ENCODE peak calls at places on chromosomes 5 and 9, in six cellular contexts. H is tibial nerve; J is GM23248; B is RWPE2; D is CD4-positive, alpha-beta T cell; A is tibial artery. W is an unnamed sample. For H3K9me3 and H3K27me3, the result is how much of the 10 kb centered on the place peaks cover.

GRCh38 chr5:57407391-57407790 is 75.2 kb downstream of the ACTBL2 start:
- DNase-seq in A (no peak), B (no peak), D (no peak), J (no peak), H (no peak), W (no peak)

GRCh38 chr5:74516217-74516636 is 124.3 kb downstream of the ENC1 start:
- DNase-seq in J (peak), B (no peak), H (no peak), D (no peak), A (no peak), W (no peak)

GRCh38 chr9:134545213-134546211 is 96.1 kb upstream of the COL5A1 start:
- DNase-seq in A (no peak), J (peak), D (no peak), B (no peak), H (no peak), W (no peak)

GRCh38 chr5:54651482-54652076 is 134.0 kb downstream of the SNX18 start:
- DNase-seq in J (peak), D (no peak), H (peak), B (peak), A (peak), W (peak)

GRCh38 chr5:79255786-79256557 is 20.0 kb downstream of the JMY start:
- DNase-seq in H (no peak), J (peak), A (no peak), D (no peak), B (no peak), W (no peak)

GRCh38 chr5:168651654-168652053 is 72.5 kb upstream of the PANK3 start:
- DNase-seq in J (peak), B (no peak), D (no peak), A (no peak), H (peak), W (no peak)

GRCh38 chr5:7856855-7857254 is 5.9 kb upstream of the CFAP90 start:
- DNase-seq in B (no peak), A (no peak), H (no peak), D (peak), J (peak), W (no peak)

GRCh38 chr9:14099737-14100136 is 214.2 kb downstream of the NFIB start:
- DNase-seq in H (no peak), A (no peak), B (no peak), D (no peak), J (no peak), W (no peak)

GRCh38 chr5:143979044-143979690 is 167.2 kb downstream of the HMHB1 start:
- DNase-seq in D (no peak), J (peak), H (no peak), B (no peak), A (no peak), W (no peak)

GRCh38 chr5:143105216-143105905 is 298.1 kb downstream of the NR3C1 start:
- DNase-seq in A (no peak), J (no peak), B (no peak), H (no peak), D (no peak), W (no peak)

GRCh38 chr5:6585168-6585567 is 47.7 kb downstream of the NSUN2 start:
- DNase-seq in J (no peak), A (no peak), B (no peak), H (no peak), D (no peak), W (no peak)

GRCh38 chr5:123545506-123545905 is 33.5 kb downstream of the CSNK1G3 start:
- DNase-seq in D (no peak), B (no peak), H (no peak), A (no peak), J (peak), W (no peak)

GRCh38 chr9:129775443-129775842 is 22.6 kb upstream of the PTGES start:
- DNase-seq in A (no peak), B (no peak), J (peak), H (no peak), D (no peak), W (no peak)

GRCh38 chr5:145062280-145062679 is 772.9 kb downstream of the PRELID2 start:
- DNase-seq in A (no peak), H (no peak), D (no peak), B (no peak), J (peak), W (no peak)

GRCh38 chr9:117936185-117936758 is 232.1 kb downstream of the TLR4 start:
- DNase-seq in B (no peak), A (no peak), D (no peak), H (no peak), J (no peak), W (no peak)

GRCh38 chr9:129310666-129311350 is 132.7 kb upstream of the IER5L start:
- DNase-seq in B (no peak), H (no peak), A (peak), J (peak), D (no peak), W (no peak)

GRCh38 chr9:5635390-5635789 is 6.5 kb downstream of the RIC1 start:
- DNase-seq in J (no peak), H (no peak), A (no peak), B (no peak), D (no peak), W (no peak)

GRCh38 chr9:129306318-129306973 is 128.4 kb upstream of the IER5L start:
- DNase-seq in B (peak), D (no peak), A (peak), H (no peak), J (no peak), W (no peak)

GRCh38 chr9:115085773-115086377 is 32.1 kb downstream of the TNC start:
- DNase-seq in D (no peak), A (no peak), B (no peak), J (no peak), H (no peak), W (no peak)

GRCh38 chr9:4828776-4829175 is 36.0 kb downstream of the RCL1 start:
- DNase-seq in J (peak), B (no peak), H (no peak), A (no peak), D (no peak), W (no peak)

GRCh38 chr9:120935383-120935857 is 8.8 kb upstream of the TRAF1 start:
- DNase-seq in J (peak), B (peak), D (peak), A (peak), H (peak), W (peak)

GRCh38 chr5:81767938-81768337 is 17.0 kb upstream of the SSBP2 start:
- DNase-seq in J (no peak), D (no peak), A (no peak), B (no peak), H (no peak), W (no peak)

GRCh38 chr9:75422939-75423522 is 334.7 kb downstream of the OSTF1 start:
- DNase-seq in A (no peak), H (no peak), D (no peak), J (no peak), B (no peak), W (no peak)

GRCh38 chr5:160970605-160971191 is 118.7 kb upstream of the ATP10B start:
- DNase-seq in A (no peak), J (peak), H (no peak), B (no peak), D (no peak), W (no peak)

GRCh38 chr5:141343242-141343952 is at the start of gene PCDHGA3:
- DNase-seq in H (no peak), B (no peak), A (no peak), D (no peak), J (peak), W (no peak)

GRCh38 chr9:121599186-121599871 is 52.1 kb upstream of the DAB2IP start:
- DNase-seq in D (no peak), H (no peak), B (no peak), A (peak), J (peak), W (peak)

GRCh38 chr9:78132688-78133033 is 101.0 kb upstream of the GNAQ start:
- DNase-seq in A (no peak), B (no peak), H (no peak), J (no peak), D (no peak), W (no peak)

GRCh38 chr5:159837860-159838259 is 78.4 kb upstream of the ADRA1B start:
- DNase-seq in J (no peak), A (no peak), B (no peak), H (no peak), D (no peak), W (no peak)

GRCh38 chr5:166074839-166075481 is 2216.5 kb upstream of the WWC1 start:
- DNase-seq in J (no peak), H (no peak), B (no peak), A (no peak), D (no peak), W (no peak)

GRCh38 chr5:122187426-122187825 is 58.1 kb downstream of the ZNF474 start:
- DNase-seq in D (no peak), B (no peak), J (no peak), A (no peak), H (no peak), W (no peak)

GRCh38 chr9:708556-709432 is 132.7 kb upstream of the DMRT1 start:
- DNase-seq in D (no peak), J (peak), B (no peak), A (no peak), H (no peak), W (no peak)

GRCh38 chr9:22990349-22990748 is 543.7 kb downstream of the DMRTA1 start:
- DNase-seq in H (no peak), J (no peak), D (no peak), A (no peak), B (no peak), W (no peak)

DNA sequence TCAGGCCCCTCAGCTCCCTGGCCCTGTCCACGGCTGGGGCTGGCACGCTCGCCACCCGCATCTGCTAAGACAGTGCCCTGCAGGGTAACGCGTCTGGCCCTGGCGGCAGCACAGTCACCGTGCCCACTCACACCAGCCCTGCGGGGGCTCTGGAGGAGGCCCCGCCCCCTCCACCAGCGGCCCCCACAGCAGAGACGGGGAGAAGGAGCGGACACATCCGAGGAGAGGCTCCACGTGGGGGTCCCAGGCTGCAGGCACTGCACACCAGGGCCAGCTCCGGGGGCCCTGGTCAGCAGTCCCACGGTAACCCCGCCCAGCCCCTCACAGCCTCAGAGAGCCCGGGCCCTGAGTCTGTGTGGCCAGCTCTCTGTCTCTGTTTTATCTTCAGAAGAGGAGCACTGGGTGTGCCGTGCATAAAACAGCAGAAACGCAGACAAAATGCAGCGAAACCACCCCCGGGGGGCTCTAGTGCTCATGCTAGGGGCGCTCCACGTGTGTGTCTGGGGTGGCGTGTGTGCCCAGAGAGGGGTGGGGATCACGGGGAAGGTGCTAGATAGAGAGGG is 47.5 kb upstream of the NRARP start:
- DNase-seq in J (no peak), B (no peak), H (no peak), A (no peak), D (no peak), W (no peak)
- H3K9me3 ChIP-seq in J (under half), B (under half), H (under half), A (under half), D (under half), W (under half)

GRCh38 chr9:130934246-130934645 is 4.8 kb downstream of the FIBCD1 start:
- DNase-seq in H (no peak), D (no peak), B (no peak), A (no peak), J (no peak), W (no peak)

GRCh38 chr9:130937146-130938076 is 1.6 kb downstream of the FIBCD1 start:
- DNase-seq in J (no peak), H (no peak), D (no peak), A (no peak), B (no peak), W (no peak)

GRCh38 chr9:130936285-130937117 is 2.5 kb downstream of the FIBCD1 start:
- DNase-seq in B (no peak), D (no peak), J (peak), A (peak), H (no peak), W (no peak)

GRCh38 chr9:130934702-130935659 is 4.1 kb downstream of the FIBCD1 start:
- DNase-seq in B (no peak), H (no peak), J (no peak), A (no peak), D (no peak), W (no peak)

DNA sequence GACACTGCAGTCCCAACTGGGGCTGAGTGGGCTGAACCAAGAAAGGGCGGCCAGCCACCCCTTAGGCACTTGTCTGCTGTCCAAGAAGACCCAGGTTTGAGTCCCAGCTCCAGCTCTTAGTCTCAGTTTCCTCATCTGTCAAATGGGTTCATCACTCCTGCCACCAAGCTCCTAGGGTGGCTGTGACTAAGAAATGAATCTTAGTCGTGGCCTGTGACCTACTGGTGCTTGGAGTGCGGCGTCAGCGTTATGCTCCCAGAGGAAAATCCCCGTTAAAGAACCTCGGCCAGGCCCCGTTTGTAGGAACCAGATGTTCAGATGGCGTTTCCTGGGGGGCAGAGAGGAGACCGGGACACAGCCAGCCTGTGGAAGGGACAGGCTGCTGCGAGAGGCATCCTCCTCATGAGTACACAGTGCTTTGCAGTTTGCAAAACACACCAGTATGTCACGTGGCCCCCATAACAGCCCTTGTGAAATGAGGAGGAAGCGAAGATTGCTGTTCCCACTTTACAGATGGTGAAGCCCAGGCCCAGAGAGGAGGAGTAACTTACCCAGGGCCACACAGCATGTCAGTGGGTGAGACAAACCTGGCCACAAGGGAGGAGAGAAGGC is 3.3 kb downstream of the FIBCD1 start:
- DNase-seq in A (no peak), B (no peak), H (no peak), D (no peak), J (no peak), W (no peak)
- H3K27me3 ChIP-seq in A (half or more), B (under half), H (half or more), D (half or more), J (under half), W (under half)

DNA sequence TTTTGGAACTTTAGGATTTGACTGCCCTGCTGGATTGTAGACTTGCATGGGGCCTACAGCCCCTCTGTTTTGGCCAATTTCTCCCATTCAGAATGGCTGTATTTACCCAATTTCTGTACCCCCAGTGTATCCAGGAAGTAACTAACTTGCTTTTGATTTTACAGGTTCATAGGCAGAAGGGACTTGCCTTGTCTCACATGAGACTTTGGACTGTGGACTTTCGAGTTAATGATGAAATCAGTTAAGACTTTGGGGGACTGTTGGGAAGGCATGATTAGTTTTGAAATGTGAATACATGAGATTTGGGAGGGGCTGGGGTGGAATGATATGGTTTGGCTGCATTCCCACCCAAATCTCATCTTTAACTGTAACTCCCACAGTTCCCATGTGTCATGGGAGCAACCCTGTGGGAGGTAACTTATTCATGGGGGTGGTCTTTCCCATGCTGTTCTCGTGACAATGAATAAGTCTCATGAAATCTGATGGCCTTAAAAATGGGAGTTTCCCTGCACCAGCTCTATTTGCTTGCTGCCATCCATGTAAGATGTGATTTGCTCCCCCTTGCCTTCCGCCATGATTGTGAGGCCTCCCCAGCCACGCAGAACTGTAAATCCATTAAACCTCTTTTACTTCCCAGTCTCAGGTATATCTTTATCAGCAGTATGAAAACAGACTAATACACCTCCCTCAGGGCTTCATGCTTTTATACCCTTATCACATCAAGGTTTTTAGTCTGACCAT is 206.6 kb downstream of the DENND1A start:
- DNase-seq in J (no peak), H (no peak), B (no peak), A (no peak), D (no peak), W (no peak)
- H3K9me3 ChIP-seq in J (under half), H (under half), B (under half), A (under half), D (under half), W (under half)

GRCh38 chr5:1875843-1876671 is 6.7 kb downstream of the IRX4 start:
- DNase-seq in A (no peak), J (no peak), B (no peak), H (no peak), D (no peak), W (no peak)
- H3K27me3 ChIP-seq in A (half or more), J (half or more), B (under half), H (half or more), D (half or more), W (under half)

GRCh38 chr5:180216646-180217171 is 7.7 kb upstream of the RASGEF1C start:
- DNase-seq in B (no peak), D (no peak), H (no peak), A (no peak), J (no peak), W (no peak)

GRCh38 chr5:180213657-180214207 is 4.7 kb upstream of the RASGEF1C start:
- DNase-seq in J (no peak), H (no peak), A (no peak), B (no peak), D (no peak), W (no peak)

GRCh38 chr5:180217797-180218196 is 8.8 kb upstream of the RASGEF1C start:
- DNase-seq in J (no peak), H (no peak), A (no peak), D (no peak), B (no peak), W (no peak)

GRCh38 chr5:180214870-180215737 is 6.1 kb upstream of the RASGEF1C start:
- DNase-seq in D (no peak), A (no peak), B (no peak), J (no peak), H (no peak), W (no peak)

GRCh38 chr5:180215738-180216630 is 7.0 kb upstream of the RASGEF1C start:
- DNase-seq in H (no peak), A (no peak), J (no peak), D (no peak), B (no peak), W (no peak)
- H3K9me3 ChIP-seq in H (half or more), A (under half), J (under half), D (under half), B (under half), W (half or more)